ENCODE peak calls at places on chromosomes 4 and X, in five cellular contexts. D is islet precursor cell, S is MCF 10A, P is fibroblast of pulmonary artery, X is neural progenitor cell. L is an unnamed sample.

GRCh38 chrX:30715976-30716375 is 62.8 kb downstream of the GK start:
- DNase-seq in D (no peak), S (no peak), P (no peak), X (no peak), L (no peak)

GRCh38 chr4:116599859-116600258 is 485.5 kb downstream of the TRAM1L1 start:
- DNase-seq in D (peak; percentile 58), S (no peak), P (no peak), X (peak; percentile 18), L (peak; percentile 85)

GRCh38 chrX:154374361-154375155 is at the start of gene FLNA:
- DNase-seq in D (peak; percentile 70), S (no peak), P (no peak), X (peak; percentile 73), L (peak; percentile 83)

GRCh38 chr4:111475001-111475400 is 670.3 kb upstream of the FAM241A start:
- DNase-seq in D (peak; percentile 78), S (peak; percentile 52), P (peak; percentile 18), X (peak; percentile 72), L (peak; percentile 87)

GRCh38 chr4:61202638-61203495 is 2.7 kb downstream of the ADGRL3 start:
- DNase-seq in D (peak; percentile 81), S (peak; percentile 51), P (peak; percentile 11), X (peak; percentile 60), L (peak; percentile 79)

GRCh38 chr4:39046243-39046642 is 14.0 kb upstream of the TMEM156 start:
- DNase-seq in D (no peak), S (peak; percentile 93), P (peak; percentile 54), X (no peak), L (no peak)

GRCh38 chr4:133320576-133321170 is 171.6 kb downstream of the PCDH10 start:
- DNase-seq in D (no peak), S (peak; percentile 51), P (peak; percentile 52), X (peak; percentile 62), L (peak; percentile 53)

GRCh38 chrX:65516756-65517155 is 17.8 kb downstream of the LAS1L start:
- DNase-seq in D (peak; percentile 33), S (no peak), P (no peak), X (no peak), L (no peak)

GRCh38 chrX:34918856-34919255 is 23.7 kb upstream of the FAM47B start:
- DNase-seq in D (peak; percentile 57), S (peak; percentile 58), P (peak; percentile 71), X (peak; percentile 74), L (peak; percentile 70)

GRCh38 chrX:2628751-2629315 is 62.3 kb upstream of the CD99 start:
- DNase-seq in D (no peak), S (no peak), P (no peak), X (no peak), L (no peak)